ENCODE peak calls at places on chromosome 13, in ten cellular contexts. K is GM12864; F is tibial artery; S is AG04450; A is heart right ventricle; O is transverse colon; W is neural progenitor cell; R is A549; X is CD8-positive, alpha-beta T cell; Z is fibroblast of lung. P is an unnamed sample.

GRCh38 chr13:27006519-27007161 is 165.0 kb downstream of the USP12 start:
- DNase-seq in R (no peak), O (peak), X (no peak), Z (peak), A (no peak), K (no peak), W (peak), S (no peak), F (no peak), P (peak)

GRCh38 chr13:95709101-95709500 is 32.2 kb downstream of the DNAJC3 start:
- DNase-seq in F (no peak), W (no peak), S (no peak), X (no peak), K (no peak), A (no peak), O (no peak), Z (no peak), R (no peak), P (no peak)

GRCh38 chr13:112205990-112206389 is 139.0 kb downstream of the SOX1 start:
- DNase-seq in R (no peak), F (no peak), K (no peak), O (no peak), X (no peak), Z (no peak), W (no peak), A (no peak), S (no peak), P (no peak)

GRCh38 chr13:50635504-50635903 is 208.0 kb downstream of the DLEU7 start:
- DNase-seq in A (peak), F (peak), K (peak), R (no peak), X (no peak), Z (no peak), W (no peak), S (no peak), O (peak), P (peak)

GRCh38 chr13:38990693-38991092 is at the start of gene STOML3:
- DNase-seq in K (no peak), Z (no peak), O (no peak), A (no peak), X (no peak), W (peak), F (no peak), S (no peak), R (no peak), P (no peak)

GRCh38 chr13:22927008-22927393 is 253.8 kb upstream of the SGCG start:
- DNase-seq in K (no peak), O (no peak), W (no peak), R (no peak), Z (no peak), A (no peak), X (no peak), S (no peak), F (no peak), P (no peak)

GRCh38 chr13:42048323-42048624 is 174 bp upstream of the DGKH start:
- DNase-seq in X (no peak), R (no peak), O (no peak), K (no peak), W (no peak), Z (peak), S (no peak), F (no peak), A (no peak), P (no peak)

GRCh38 chr13:20528451-20528850 is 2.8 kb upstream of the CRYL1 start:
- DNase-seq in O (no peak), F (no peak), S (no peak), W (no peak), R (no peak), X (no peak), Z (no peak), A (no peak), K (no peak), P (no peak)

GRCh38 chr13:111228262-111229144 is 91.9 kb upstream of the TEX29 start:
- DNase-seq in K (no peak), O (no peak), S (no peak), Z (peak), F (peak), X (no peak), R (no peak), W (no peak), A (no peak), P (no peak)

GRCh38 chr13:46948338-46948737 is 51.5 kb upstream of the HTR2A start:
- DNase-seq in O (no peak), F (no peak), K (no peak), A (no peak), Z (no peak), X (no peak), W (no peak), S (no peak), R (no peak), P (no peak)

GRCh38 chr13:51033431-51034185 is 77.5 kb downstream of the C13orf42 start:
- DNase-seq in X (no peak), S (no peak), W (no peak), Z (no peak), A (no peak), K (no peak), R (no peak), O (no peak), F (no peak), P (no peak)

GRCh38 chr13:91576590-91576989 is 178.2 kb downstream of the GPC5 start:
- DNase-seq in F (no peak), Z (no peak), A (no peak), K (no peak), O (peak), R (peak), W (peak), X (no peak), S (no peak), P (no peak)

GRCh38 chr13:45108716-45109706 is 11.3 kb upstream of the GTF2F2 start:
- DNase-seq in A (no peak), O (peak), R (no peak), S (no peak), F (no peak), Z (peak), X (no peak), K (no peak), W (no peak), P (peak)

GRCh38 chr13:66899955-66900354 is 330.2 kb downstream of the PCDH9 start:
- DNase-seq in X (no peak), Z (peak), R (no peak), W (no peak), F (no peak), K (no peak), A (no peak), S (no peak), O (no peak), P (no peak)

GRCh38 chr13:110390572-110390971 is 83.5 kb downstream of the COL4A2 start:
- DNase-seq in O (no peak), K (no peak), Z (peak), X (no peak), F (no peak), R (no peak), A (no peak), W (no peak), S (no peak), P (no peak)

GRCh38 chr13:20416223-20416622 is 109.4 kb downstream of the CRYL1 start:
- DNase-seq in A (no peak), F (no peak), K (no peak), X (no peak), R (no peak), O (no peak), Z (peak), W (no peak), S (no peak), P (no peak)

GRCh38 chr13:73090812-73091187 is 32.0 kb downstream of the KLF5 start:
- DNase-seq in W (no peak), F (no peak), K (no peak), Z (no peak), R (no peak), A (no peak), O (no peak), S (no peak), X (no peak), P (no peak)

GRCh38 chr13:32168136-32168535 is 136.6 kb downstream of the FRY start:
- DNase-seq in F (no peak), R (no peak), Z (no peak), W (no peak), O (no peak), K (no peak), S (no peak), X (no peak), A (no peak), P (no peak)

GRCh38 chr13:44874886-44875630 is 114.2 kb downstream of the NUFIP1 start:
- DNase-seq in F (no peak), R (no peak), S (no peak), O (no peak), K (no peak), A (no peak), W (no peak), X (no peak), Z (peak), P (no peak)

GRCh38 chr13:111577429-111577828 is 257.0 kb downstream of the TEX29 start:
- DNase-seq in S (no peak), F (no peak), X (no peak), O (no peak), Z (no peak), R (no peak), K (no peak), A (no peak), W (no peak), P (no peak)

GRCh38 chr13:37194428-37194861 is 89.0 kb upstream of the CSNK1A1L start:
- DNase-seq in W (no peak), A (no peak), Z (peak), R (no peak), F (no peak), S (peak), K (no peak), O (no peak), X (no peak), P (no peak)

GRCh38 chr13:49436890-49437289 is 7.0 kb downstream of the CAB39L start:
- DNase-seq in Z (peak), W (no peak), X (no peak), F (peak), A (no peak), K (no peak), O (no peak), S (no peak), R (peak), P (no peak)

GRCh38 chr13:101869553-101869952 is 417.1 kb downstream of the ITGBL1 start:
- DNase-seq in R (no peak), W (no peak), F (no peak), A (no peak), X (no peak), O (no peak), Z (peak), S (no peak), K (no peak), P (no peak)

GRCh38 chr13:27793377-27794074 is 1.2 kb downstream of the GSX1 start:
- DNase-seq in A (no peak), O (no peak), Z (no peak), X (no peak), F (no peak), K (no peak), S (no peak), R (no peak), W (no peak), P (no peak)

GRCh38 chr13:25874907-25875306 is 176.9 kb downstream of the SHISA2 start:
- DNase-seq in X (peak), O (peak), Z (no peak), R (no peak), S (no peak), F (no peak), W (no peak), A (no peak), K (no peak), P (no peak)

GRCh38 chr13:24911135-24911524 is 147.2 kb downstream of the RNF17 start:
- DNase-seq in K (no peak), R (peak), A (no peak), Z (peak), F (no peak), X (no peak), O (no peak), W (no peak), S (no peak), P (no peak)

GRCh38 chr13:29749401-29750177 is 100.8 kb downstream of the UBL3 start:
- DNase-seq in F (no peak), R (no peak), A (no peak), O (no peak), W (no peak), K (no peak), X (no peak), S (peak), Z (peak), P (no peak)

GRCh38 chr13:59391696-59392095 is 772.0 kb downstream of the DIAPH3 start:
- DNase-seq in F (no peak), R (peak), S (peak), Z (peak), X (peak), A (peak), W (peak), O (peak), K (peak), P (peak)

GRCh38 chr13:92952161-92952560 is 274.4 kb upstream of the GPC6 start:
- DNase-seq in W (no peak), S (no peak), R (no peak), F (no peak), X (no peak), O (no peak), A (no peak), Z (peak), K (no peak), P (no peak)

GRCh38 chr13:95155504-95155903 is 145.7 kb downstream of the ABCC4 start:
- DNase-seq in R (no peak), A (no peak), F (no peak), X (no peak), K (no peak), W (no peak), O (no peak), S (no peak), Z (no peak), P (no peak)

GRCh38 chr13:54185785-54186184 is 1157.2 kb downstream of the OLFM4 start:
- DNase-seq in X (no peak), Z (no peak), O (no peak), A (no peak), W (peak), F (no peak), K (no peak), S (no peak), R (no peak), P (no peak)

GRCh38 chr13:25652764-25653163 is 281.0 kb downstream of the ATP8A2 start:
- DNase-seq in R (no peak), X (no peak), K (no peak), O (no peak), W (peak), S (no peak), A (no peak), F (no peak), Z (no peak), P (no peak)

GRCh38 chr13:35489050-35489449 is 12.6 kb upstream of the MAB21L1 start:
- DNase-seq in K (no peak), S (no peak), F (no peak), W (no peak), X (no peak), R (no peak), Z (no peak), A (no peak), O (no peak), P (no peak)

GRCh38 chr13:88602786-88603777 is 931.9 kb downstream of the SLITRK5 start:
- DNase-seq in A (no peak), O (no peak), X (no peak), F (no peak), S (no peak), R (no peak), W (no peak), K (no peak), Z (no peak), P (no peak)

GRCh38 chr13:111005808-111006494 is 91.1 kb upstream of the ANKRD10 start:
- DNase-seq in W (no peak), O (peak), K (no peak), F (peak), R (no peak), A (peak), X (no peak), Z (peak), S (no peak), P (no peak)

GRCh38 chr13:55160911-55161310 is 1979.8 kb upstream of the PRR20A start:
- DNase-seq in A (no peak), O (no peak), K (no peak), X (no peak), F (no peak), W (no peak), S (no peak), Z (no peak), R (no peak), P (no peak)

GRCh38 chr13:50319603-50320296 is 304.5 kb downstream of the KCNRG start:
- DNase-seq in O (no peak), W (no peak), X (no peak), A (peak), Z (peak), S (no peak), R (peak), K (no peak), F (no peak), P (no peak)

GRCh38 chr13:26518433-26519084 is 38.9 kb upstream of the WASF3 start:
- DNase-seq in R (no peak), A (no peak), W (peak), K (no peak), S (no peak), F (no peak), Z (no peak), O (no peak), X (no peak), P (no peak)

DNA sequence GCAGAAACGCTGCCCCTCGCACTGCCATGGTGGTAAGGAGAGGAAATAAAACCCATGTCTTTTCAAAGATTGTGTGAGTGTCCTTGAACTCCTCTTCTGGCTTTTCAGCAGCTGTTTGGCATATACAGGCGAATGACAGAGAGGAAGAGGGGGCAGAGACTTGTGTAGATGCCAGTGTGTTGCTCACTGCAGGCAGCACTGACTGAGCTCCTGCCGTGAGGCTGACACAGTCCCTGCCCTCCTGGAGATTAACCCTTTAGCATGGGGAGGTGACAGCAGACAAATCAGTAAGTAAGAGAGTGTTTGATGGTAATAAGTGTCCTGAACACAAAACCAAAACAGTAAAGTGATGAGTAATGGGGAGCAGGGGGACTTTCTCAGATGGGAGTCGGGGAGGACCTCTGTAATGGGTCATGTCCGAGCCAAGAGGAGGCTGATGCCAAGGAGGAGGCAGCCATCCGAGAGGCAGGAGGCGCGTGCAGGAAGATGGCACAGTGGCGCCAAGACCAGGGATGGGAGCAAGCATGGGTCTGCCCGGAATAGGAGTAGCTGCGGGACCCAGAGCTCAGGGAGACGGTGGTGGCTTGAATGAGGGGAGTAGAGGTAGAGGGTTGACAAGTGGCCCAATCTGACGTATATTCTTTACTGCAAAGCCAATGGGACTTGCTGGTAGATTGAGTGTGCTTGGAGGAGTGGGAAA is 182.2 kb downstream of the FOXO1 start:
- DNase-seq in F (no peak), A (no peak), S (no peak), Z (no peak), X (no peak), K (no peak), O (no peak), R (no peak), W (no peak), P (no peak)
- H3K4me3 ChIP-seq in F (no peak), A (no peak), S (no peak), Z (no peak), X (peak), K (no peak), O (no peak), R (no peak), W (no peak), P (no peak)

DNA sequence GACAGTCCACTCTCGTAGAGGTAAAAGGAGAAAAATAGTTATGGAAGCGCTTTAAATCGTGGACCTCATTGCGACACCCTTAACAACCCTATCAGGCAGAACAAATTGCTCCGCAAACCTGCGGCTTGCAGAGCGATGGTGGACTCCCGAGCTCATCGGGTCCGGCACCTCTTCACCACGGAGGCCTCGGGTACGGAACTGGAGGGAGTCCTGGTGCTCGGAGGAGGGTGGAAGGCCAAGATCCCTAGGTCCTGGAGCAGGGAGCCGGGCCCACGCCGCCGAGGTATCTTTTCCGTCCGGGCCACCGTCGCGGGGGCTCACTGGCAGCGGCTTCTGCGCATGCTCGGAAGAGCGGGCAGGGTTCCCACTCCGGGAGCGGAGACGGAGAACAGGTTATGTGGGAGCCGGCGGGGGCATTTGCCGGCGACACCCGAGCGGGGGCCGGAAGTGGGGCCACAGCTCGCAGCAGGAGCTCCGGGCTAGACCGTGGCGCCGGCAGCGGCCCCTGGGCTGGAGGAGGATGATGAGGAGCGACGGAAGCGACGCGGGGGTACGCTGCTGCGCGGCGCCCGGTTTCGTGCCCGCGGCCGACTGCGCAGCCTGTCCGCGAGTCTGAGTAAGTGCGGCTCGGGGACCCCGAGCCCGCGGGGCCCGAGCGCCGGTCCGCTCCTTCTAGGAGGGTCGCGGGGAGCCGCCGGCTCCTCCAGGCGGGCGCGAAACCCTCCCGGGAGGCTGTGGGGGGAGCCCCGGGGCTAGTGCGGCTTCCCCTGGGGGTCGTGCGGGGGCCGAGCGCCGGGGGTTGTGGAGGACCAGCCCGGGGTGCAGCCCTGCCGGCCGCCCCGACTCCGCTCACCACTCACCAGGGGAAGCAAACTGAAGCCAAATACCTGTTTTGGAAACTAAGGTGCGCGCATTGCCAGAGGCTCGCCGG is at the start of gene ABHD13:
- DNase-seq in X (peak), F (peak), K (peak), Z (peak), S (peak), R (peak), W (peak), A (peak), O (peak), P (peak)
- TF ChIP-seq CTCF in X (no peak), F (peak), K (no peak), Z (no peak), S (no peak), R (no peak), W (no peak), A (no peak), O (no peak), P (no peak)

GRCh38 chr13:114132419-114133121 is at the start of gene RASA3:
- DNase-seq in R (peak), F (peak), X (peak), W (peak), K (no peak), O (peak), S (no peak), Z (peak), A (peak), P (peak)
- H3K4me3 ChIP-seq in R (peak), F (peak), X (peak), W (peak), K (peak), O (peak), S (peak), Z (peak), A (peak), P (peak)

GRCh38 chr13:107254392-107254791 is 686.5 kb upstream of the ARGLU1 start:
- DNase-seq in R (no peak), W (no peak), K (no peak), A (no peak), Z (no peak), S (no peak), F (no peak), O (no peak), X (no peak), P (no peak)
- TF ChIP-seq CTCF in R (no peak), W (no peak), K (no peak), A (no peak), Z (no peak), S (no peak), F (no peak), O (no peak), X (no peak), P (no peak)

DNA sequence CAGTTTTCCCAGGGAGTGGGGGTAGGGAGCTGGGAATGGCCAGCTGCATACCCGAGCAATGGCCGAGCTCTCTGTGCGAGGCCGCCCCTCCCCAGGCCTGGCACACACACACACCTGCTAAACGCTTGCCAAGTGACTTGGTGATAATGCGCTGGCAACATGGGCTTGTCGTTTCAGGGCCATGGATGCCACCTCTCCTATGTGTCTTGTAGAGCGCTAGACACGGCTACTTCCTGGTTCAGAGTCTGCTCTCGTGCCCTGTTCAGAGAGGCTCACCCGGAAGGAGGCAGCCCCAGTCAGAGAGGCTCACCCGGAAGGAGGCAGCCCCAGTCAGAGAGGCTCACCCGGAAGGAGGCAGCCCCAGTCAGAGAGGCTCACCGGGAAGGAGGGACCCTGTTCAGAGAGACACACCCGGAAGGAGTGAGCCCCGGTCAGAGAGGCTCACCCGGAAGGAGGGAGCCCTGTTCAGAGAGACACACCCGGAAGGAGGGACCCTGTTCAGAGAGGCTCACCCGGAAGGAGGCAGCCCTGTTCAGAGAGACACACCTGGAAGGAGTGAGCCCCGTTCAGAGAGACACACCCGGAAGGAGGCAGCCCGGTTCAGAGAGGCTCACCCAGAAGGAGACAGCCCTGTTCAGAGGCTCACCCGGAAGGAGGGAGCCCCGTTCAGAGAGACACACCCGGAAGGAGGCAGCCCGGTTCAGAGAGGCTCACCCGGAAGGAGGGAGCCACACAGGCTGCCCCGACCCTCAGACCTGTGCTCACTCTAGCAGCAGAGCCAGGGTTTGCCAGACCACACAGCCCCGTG is 4.2 kb downstream of the ADPRHL1 start:
- DNase-seq in X (peak), A (peak), W (no peak), R (peak), Z (no peak), O (peak), S (no peak), F (peak), K (peak), P (peak)
- H3K4me3 ChIP-seq in X (no peak), A (peak), W (no peak), R (peak), Z (no peak), O (peak), S (no peak), F (no peak), K (peak), P (peak)

P was measured in Peyer's patch.